ENCODE peak calls at places on chromosomes 16 and 17, in ten cellular contexts. D is Panc1; O is stimulated activated CD8-positive, alpha-beta memory T cell treated with anti-CD3 and anti-CD28 coated beads, Interleukin-12 subunit alpha, Interleukin-12 subunit beta, amount 100 ng/mL, for 1 hour; G is activated CD4-positive, alpha-beta T cell treated with anti-CD3 and anti-CD28 coated beads for 4 hours; M is NCI-H2081; J is aorta; E is stimulated activated CD4-positive, alpha-beta T cell treated with anti-CD3 and anti-CD28 coated beads, Interleukin-12 subunit alpha, Interleukin-12 subunit beta, amount 100 ng/mL, for 4 hours; F is left colon; S is NCI-H187; L is C1 segment of cervical spinal cord. T is an unnamed sample.
A peak's percentile ranks its signal among the peaks of the same experiment; 100 is the strongest.

GRCh38 chr16:84331998-84332780 is 36.1 kb upstream of the ATP2C2 start:
- DNase-seq in F (no peak), S (no peak), J (peak; percentile 55), L (no peak), M (no peak), D (no peak), G (no peak), O (no peak), E (no peak), T (peak; percentile 77)

GRCh38 chr17:68443974-68444464 is 13.3 kb downstream of the WIPI1 start:
- DNase-seq in F (no peak), D (no peak), M (no peak), S (no peak), L (no peak), O (no peak), E (no peak), G (no peak), J (no peak), T (no peak)

GRCh38 chr16:19118938-19119431 is 5.2 kb downstream of the ITPRIPL2 start:
- DNase-seq in S (no peak), F (no peak), G (peak; percentile 22), O (no peak), D (no peak), L (peak; percentile 57), J (no peak), E (no peak), M (no peak), T (peak; percentile 85)

GRCh38 chr17:19713462-19713861 is 2.9 kb downstream of the SLC47A2 start:
- DNase-seq in L (no peak), G (no peak), E (no peak), D (no peak), J (no peak), F (no peak), M (no peak), S (no peak), O (no peak), T (no peak)

GRCh38 chr16:65774350-65774749 is 592.1 kb upstream of the CDH5 start:
- DNase-seq in F (no peak), J (no peak), O (no peak), M (no peak), D (no peak), L (no peak), E (no peak), S (no peak), G (no peak), T (no peak)

GRCh38 chr16:66003196-66003595 is 363.3 kb upstream of the CDH5 start:
- DNase-seq in M (no peak), E (no peak), G (no peak), L (no peak), D (no peak), J (no peak), F (no peak), O (no peak), S (no peak), T (peak; percentile 43)

GRCh38 chr17:42953669-42954068 is 10.6 kb downstream of the AARSD1 start:
- DNase-seq in D (no peak), E (no peak), J (no peak), G (no peak), F (peak; percentile 22), O (no peak), S (no peak), M (no peak), L (no peak), T (no peak)

GRCh38 chr16:56950881-56951771 is 10.6 kb upstream of the CETP start:
- DNase-seq in M (peak; percentile 5), J (peak; percentile 83), G (peak; percentile 45), F (peak; percentile 61), D (no peak), E (peak; percentile 59), S (peak; percentile 13), O (no peak), L (peak; percentile 56), T (no peak)

GRCh38 chr17:50872710-50873424 is 6.7 kb upstream of the TOB1 start:
- DNase-seq in O (no peak), F (no peak), S (no peak), G (peak; percentile 58), J (no peak), L (no peak), D (no peak), E (peak; percentile 28), M (no peak), T (peak; percentile 46)

GRCh38 chr17:8480011-8480976 is 44.6 kb downstream of the NDEL1 start:
- DNase-seq in M (no peak), J (no peak), G (no peak), D (no peak), O (no peak), L (no peak), E (no peak), F (no peak), S (no peak), T (no peak)

GRCh38 chr17:7650509-7651096 is at the start of gene ATP1B2:
- DNase-seq in S (peak; percentile 20), F (peak; percentile 76), M (no peak), L (peak; percentile 79), G (peak; percentile 79), D (no peak), O (peak; percentile 64), J (peak; percentile 86), E (peak; percentile 58), T (peak; percentile 23)

T was measured in bronchial epithelial cell.